ENCODE peak calls at places on chromosomes 1 and 21, in four cellular contexts. N is lower lobe of right lung, K is PC-3, H is testis. J is an unnamed sample.
A peak's percentile ranks its signal among the peaks of the same experiment; 100 is the strongest.

GRCh38 chr1:32898958-32899357 is 2.2 kb downstream of the TMEM54 start:
- DNase-seq in K (no peak), H (no peak), N (no peak), J (no peak)

GRCh38 chr1:86858524-86859261 is 55.2 kb downstream of the SELENOF start:
- DNase-seq in H (no peak), K (no peak), N (no peak), J (no peak)

GRCh38 chr1:5393591-5393990 is 598.6 kb downstream of the NPHP4 start:
- DNase-seq in N (no peak), H (no peak), K (no peak), J (no peak)

GRCh38 chr1:158972841-158973240 is 36.9 kb upstream of the IFI16 start:
- DNase-seq in H (peak; percentile 51), K (peak; percentile 5), N (no peak), J (peak; percentile 49)

GRCh38 chr1:25861316-25862286 is 2.3 kb upstream of the AUNIP start:
- DNase-seq in H (peak; percentile 13), K (no peak), N (no peak), J (no peak)

GRCh38 chr1:223338811-223339746 is 24.9 kb downstream of the SUSD4 start:
- DNase-seq in K (no peak), N (no peak), H (peak; percentile 41), J (no peak)

GRCh38 chr21:42390696-42391095 is 5.2 kb downstream of the TMPRSS3 start:
- DNase-seq in H (no peak), K (no peak), N (no peak), J (no peak)

GRCh38 chr1:109400035-109400655 is 2.4 kb upstream of the SORT1 start:
- DNase-seq in H (no peak), K (no peak), N (no peak), J (no peak)

GRCh38 chr1:4700801-4701200 is 46.4 kb downstream of the AJAP1 start:
- DNase-seq in K (no peak), H (no peak), N (no peak), J (no peak)

GRCh38 chr1:200336111-200336845 is 73.6 kb downstream of the ZNF281 start:
- DNase-seq in K (peak; percentile 98), N (no peak), H (no peak), J (peak; percentile 8)

GRCh38 chr1:206714331-206715058 is 29.8 kb downstream of the MAPKAPK2 start:
- DNase-seq in H (no peak), K (peak; percentile 99), N (no peak), J (no peak)

GRCh38 chr1:205504311-205505075 is at the start of gene CDK18:
- DNase-seq in H (peak; percentile 80), N (peak; percentile 93), K (peak; percentile 86), J (peak; percentile 96)

GRCh38 chr21:21712761-21713558 is 714.8 kb downstream of the NCAM2 start:
- DNase-seq in H (no peak), K (no peak), N (no peak), J (no peak)

GRCh38 chr1:172003766-172004530 is 162.7 kb downstream of the DNM3 start:
- DNase-seq in N (no peak), K (peak; percentile 87), H (no peak), J (no peak)

GRCh38 chr1:226863446-226863845 is 7.0 kb upstream of the PSEN2 start:
- DNase-seq in K (peak; percentile 83), H (no peak), N (no peak), J (peak; percentile 63)

GRCh38 chr1:85116856-85117255 is 68.6 kb upstream of the MCOLN3 start:
- DNase-seq in K (peak; percentile 58), N (no peak), H (no peak), J (no peak)

GRCh38 chr1:11176081-11176706 is 13.0 kb upstream of the ANGPTL7 start:
- DNase-seq in K (no peak), H (no peak), N (peak; percentile 47), J (no peak)

GRCh38 chr1:77889671-77890070 is 1.2 kb downstream of the NEXN start:
- DNase-seq in H (no peak), N (no peak), K (peak; percentile 88), J (no peak)

GRCh38 chr21:36087362-36088138 is 17.7 kb downstream of the CBR1 start:
- DNase-seq in H (no peak), N (no peak), K (no peak), J (peak; percentile 63)

GRCh38 chr1:17350053-17350452 is 21.9 kb upstream of the PADI6 start:
- DNase-seq in H (no peak), K (no peak), N (no peak), J (no peak)

GRCh38 chr1:36771222-36771621 is 263.1 kb downstream of the GRIK3 start:
- DNase-seq in K (no peak), N (no peak), H (no peak), J (peak; percentile 93)

GRCh38 chr1:96372881-96373280 is 348.7 kb upstream of the PTBP2 start:
- DNase-seq in K (no peak), H (no peak), N (no peak), J (no peak)

GRCh38 chr1:88691540-88691939 is 7.5 kb downstream of the PKN2 start:
- DNase-seq in K (no peak), N (no peak), H (no peak), J (no peak)

GRCh38 chr1:199590708-199591107 is 436.8 kb upstream of the NR5A2 start:
- DNase-seq in N (no peak), H (no peak), K (no peak), J (no peak)

GRCh38 chr1:175150596-175151319 is 41.8 kb downstream of the KIAA0040 start:
- DNase-seq in N (no peak), K (peak; percentile 64), H (no peak), J (peak; percentile 61)

GRCh38 chr1:173269490-173270230 is 62.5 kb upstream of the TNFSF4 start:
- DNase-seq in N (no peak), K (peak; percentile 100), H (no peak), J (no peak)

GRCh38 chr1:81731989-81732388 is 68.7 kb upstream of the ADGRL2 start:
- DNase-seq in N (no peak), K (peak; percentile 86), H (no peak), J (no peak)

GRCh38 chr1:16236091-16236494 is 890 bp downstream of the CPLANE2 start:
- DNase-seq in K (peak; percentile 73), H (peak; percentile 51), N (no peak), J (no peak)

GRCh38 chr21:17725339-17725738 is 93.8 kb downstream of the C21orf91 start:
- DNase-seq in H (no peak), K (peak; percentile 16), N (no peak), J (no peak)
- H3K4me1 ChIP-seq in H (no peaks in the 10 kb centered on the region), K (no peaks in the 10 kb centered on the region), N (no peaks in the 10 kb centered on the region), J (no peaks in the 10 kb centered on the region)

GRCh38 chr1:247857986-247858356 is 984 bp downstream of the TRIM58 start:
- DNase-seq in H (peak; percentile 20), N (no peak), K (no peak), J (no peak)
- H3K4me3 ChIP-seq in H (peak overlapping the region; percentile 67), N (peak overlapping the region; percentile 53), K (peak overlapping the region; percentile 72), J (no peak overlapping the region)

DNA sequence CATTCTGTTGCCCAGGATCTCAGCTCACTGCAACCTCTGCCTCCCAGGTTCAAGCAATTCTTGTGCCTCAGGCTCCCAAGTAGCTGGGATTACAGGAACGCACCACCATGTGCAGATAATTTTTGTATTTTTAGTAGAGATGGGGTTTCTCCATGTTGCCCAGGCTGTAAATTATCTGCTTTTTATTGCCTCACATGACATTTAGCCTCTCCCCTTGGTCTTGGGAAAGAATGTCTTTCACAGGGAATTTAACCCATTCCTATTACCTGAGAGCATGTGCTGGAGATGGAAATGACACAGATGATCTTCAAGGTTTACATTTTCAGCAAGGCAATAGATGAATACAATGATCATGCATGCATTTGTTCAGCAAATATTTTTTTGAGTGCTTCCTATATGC is 75.8 kb downstream of the NID1 start:
- DNase-seq in N (no peak), H (no peak), K (no peak), J (no peak)
- H3K36me3 ChIP-seq in N (peaks cover 32% of the 10 kb centered on the region), H (no peaks in the 10 kb centered on the region), K (no peaks in the 10 kb centered on the region), J (no peaks in the 10 kb centered on the region)

DNA sequence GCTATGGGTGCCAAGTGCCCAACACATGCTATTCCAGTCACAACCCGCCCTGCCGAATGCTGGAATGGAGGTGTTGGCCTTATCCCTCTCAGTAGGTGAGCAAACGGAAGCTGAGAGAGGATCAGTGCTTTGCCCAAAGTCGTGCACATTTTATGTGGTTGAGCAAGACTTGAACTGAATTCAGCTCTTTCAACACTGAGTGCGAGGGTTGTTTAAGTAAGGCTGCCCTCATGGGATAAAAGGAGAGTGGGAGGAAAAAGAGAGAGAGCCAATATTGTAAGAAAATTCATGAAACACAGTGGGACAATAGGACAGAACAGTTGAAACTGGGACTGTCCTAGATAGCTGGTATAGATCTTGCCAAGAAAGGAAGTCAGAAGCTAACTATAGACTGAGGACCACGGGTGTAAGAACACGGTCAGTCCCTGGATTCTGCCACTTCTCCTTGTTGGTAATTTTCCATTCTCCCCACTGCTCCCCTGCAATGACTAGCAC is 13.6 kb upstream of the CHI3L1 start:
- DNase-seq in K (no peak), H (no peak), N (no peak), J (no peak)
- H3K4me1 ChIP-seq in K (no peaks in the 10 kb centered on the region), H (no peaks in the 10 kb centered on the region), N (peaks cover 39% of the 10 kb centered on the region), J (no peaks in the 10 kb centered on the region)

DNA sequence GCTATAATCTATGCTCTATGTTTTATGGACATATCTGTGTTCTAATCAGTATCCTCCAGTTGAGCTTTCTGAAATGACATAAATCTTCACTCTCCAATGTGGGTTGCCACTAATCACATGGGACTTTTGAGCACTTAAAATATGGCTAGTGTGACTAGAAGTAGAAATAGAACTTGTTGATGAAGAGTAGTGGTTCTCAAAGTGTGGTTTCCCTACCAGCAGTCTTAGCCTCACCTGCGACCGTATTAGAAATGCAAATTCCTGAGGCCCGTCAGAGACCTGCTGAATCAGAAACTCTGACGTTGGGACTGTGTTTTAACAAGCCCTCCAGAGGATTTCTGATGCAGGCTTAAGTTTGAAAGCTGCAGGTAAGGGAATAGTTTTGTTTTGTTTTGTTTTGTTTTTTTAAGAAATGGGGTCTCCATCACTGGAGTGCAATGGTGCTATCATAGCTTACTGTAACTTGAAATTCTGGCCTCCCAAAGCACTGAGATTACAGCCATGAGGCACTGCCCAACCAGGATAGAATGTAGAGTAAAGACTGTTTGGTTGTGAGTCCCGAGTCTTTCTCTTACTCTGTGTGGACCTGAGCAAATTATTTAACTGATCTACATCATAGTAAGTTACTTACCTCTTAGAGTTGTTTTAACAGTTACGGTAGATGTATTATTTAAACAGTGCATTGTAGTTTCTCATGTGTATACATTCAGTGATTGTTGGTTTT is 21.7 kb downstream of the GLRX2 start:
- DNase-seq in N (no peak), K (no peak), H (no peak), J (no peak)
- H3K4me3 ChIP-seq in N (no peak overlapping the region), K (no peak overlapping the region), H (no peak overlapping the region), J (no peak overlapping the region)

DNA sequence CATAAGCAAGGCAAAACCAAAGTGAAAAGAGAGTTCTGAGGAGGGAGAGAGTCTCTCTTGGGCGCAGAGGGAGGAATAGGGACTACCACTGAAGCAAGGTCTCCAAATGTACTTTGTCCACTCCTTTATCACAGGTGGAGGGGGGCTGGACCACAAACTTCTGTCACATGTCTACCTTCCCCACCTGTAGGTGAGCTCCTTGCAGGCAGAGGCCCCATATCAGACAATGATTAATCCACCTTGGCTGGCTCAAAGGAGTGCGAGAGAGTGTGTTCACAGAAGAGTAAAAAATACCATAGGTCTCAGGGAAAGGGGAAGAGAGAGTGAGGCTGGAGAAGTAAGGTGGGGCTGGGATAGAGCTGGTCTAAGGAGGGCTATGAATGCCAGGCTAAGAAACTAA is 4.5 kb downstream of the BEND5 start:
- DNase-seq in H (no peak), K (no peak), N (no peak), J (no peak)
- H3K36me3 ChIP-seq in H (no peaks in the 10 kb centered on the region), K (no peaks in the 10 kb centered on the region), N (no peaks in the 10 kb centered on the region), J (no peaks in the 10 kb centered on the region)

GRCh38 chr1:97505816-97506215 is 415.0 kb downstream of the DPYD start:
- DNase-seq in K (no peak), H (no peak), N (no peak), J (no peak)
- H3K4me1 ChIP-seq in K (no peaks in the 10 kb centered on the region), H (no peaks in the 10 kb centered on the region), N (no peaks in the 10 kb centered on the region), J (peaks cover 7% of the 10 kb centered on the region)

J was measured in endodermal cell.